ENCODE peak calls at places on chromosomes 12 and 14, in four cellular contexts. A, I, Y and C are unnamed samples.

GRCh38 chr12:12072064-12072760 is 1.5 kb downstream of the BCL2L14 start:
- DNase-seq in I (peak; percentile 36), A (no peak), Y (no peak), C (no peak)

GRCh38 chr14:24895243-24895583 is 154.7 kb downstream of the STXBP6 start:
- DNase-seq in I (no peak), Y (no peak), A (no peak), C (no peak)

GRCh38 chr14:65502676-65503124 is 90.2 kb downstream of the FUT8 start:
- DNase-seq in A (no peak), I (no peak), Y (no peak), C (peak; percentile 70)

GRCh38 chr12:118055144-118055557 is 5.8 kb downstream of the WSB2 start:
- DNase-seq in A (peak; percentile 42), I (no peak), Y (peak; percentile 30), C (no peak)

GRCh38 chr12:49304161-49304560 is 9.2 kb downstream of the PRPH start:
- DNase-seq in I (no peak), A (no peak), Y (no peak), C (peak; percentile 44)

GRCh38 chr12:115872919-115873357 is 404.6 kb downstream of the MED13L start:
- DNase-seq in I (peak; percentile 44), A (no peak), Y (no peak), C (no peak)

GRCh38 chr14:101945171-101945570 is 19.2 kb upstream of the DYNC1H1 start:
- DNase-seq in I (no peak), Y (no peak), A (no peak), C (no peak)

GRCh38 chr12:101172316-101172715 is 37.7 kb downstream of the SLC5A8 start:
- DNase-seq in Y (no peak), I (no peak), A (no peak), C (no peak)

GRCh38 chr12:19431407-19432308 is 7.6 kb upstream of the AEBP2 start:
- DNase-seq in Y (no peak), I (no peak), A (no peak), C (peak; percentile 71)

GRCh38 chr12:51307655-51308593 is 16.1 kb downstream of the BIN2 start:
- DNase-seq in I (no peak), Y (no peak), A (no peak), C (peak; percentile 77)

GRCh38 chr14:87013583-87013982 is 979.4 kb downstream of the GALC start:
- DNase-seq in A (no peak), I (no peak), Y (no peak), C (peak; percentile 2)

GRCh38 chr12:57104292-57104910 is 6.8 kb downstream of the STAT6 start:
- DNase-seq in Y (no peak), A (no peak), I (no peak), C (no peak)

GRCh38 chr12:23006413-23006812 is 381.4 kb downstream of the ETNK1 start:
- DNase-seq in A (no peak), I (no peak), Y (no peak), C (no peak)

GRCh38 chr12:71440393-71441349 is 1.1 kb downstream of the LGR5 start:
- DNase-seq in I (no peak), A (no peak), Y (no peak), C (no peak)

GRCh38 chr14:64137657-64138290 is 156.4 kb downstream of the ESR2 start:
- DNase-seq in A (no peak), I (no peak), Y (no peak), C (no peak)

GRCh38 chr12:74725154-74725553 is 187.5 kb downstream of the ATXN7L3B start:
- DNase-seq in I (no peak), A (no peak), Y (no peak), C (peak; percentile 44)

GRCh38 chr14:50299585-50299984 is 12.4 kb downstream of the L2HGDH start:
- DNase-seq in I (no peak), Y (no peak), A (no peak), C (no peak)

GRCh38 chr14:101876539-101876938 is 87.8 kb upstream of the DYNC1H1 start:
- DNase-seq in A (peak; percentile 50), I (no peak), Y (peak; percentile 79), C (no peak)

GRCh38 chr12:89208661-89209096 is 143.6 kb downstream of the DUSP6 start:
- DNase-seq in Y (no peak), A (no peak), I (no peak), C (no peak)

GRCh38 chr14:55610717-55611370 is 30.8 kb downstream of the KTN1 start:
- DNase-seq in A (no peak), Y (no peak), I (no peak), C (no peak)

GRCh38 chr12:11652351-11653040 is 3.0 kb downstream of the ETV6 start:
- DNase-seq in Y (peak; percentile 54), I (no peak), A (no peak), C (peak; percentile 45)

GRCh38 chr12:54472494-54473262 is 724 bp downstream of the GTSF1 start:
- DNase-seq in Y (no peak), A (no peak), I (no peak), C (no peak)

DNA sequence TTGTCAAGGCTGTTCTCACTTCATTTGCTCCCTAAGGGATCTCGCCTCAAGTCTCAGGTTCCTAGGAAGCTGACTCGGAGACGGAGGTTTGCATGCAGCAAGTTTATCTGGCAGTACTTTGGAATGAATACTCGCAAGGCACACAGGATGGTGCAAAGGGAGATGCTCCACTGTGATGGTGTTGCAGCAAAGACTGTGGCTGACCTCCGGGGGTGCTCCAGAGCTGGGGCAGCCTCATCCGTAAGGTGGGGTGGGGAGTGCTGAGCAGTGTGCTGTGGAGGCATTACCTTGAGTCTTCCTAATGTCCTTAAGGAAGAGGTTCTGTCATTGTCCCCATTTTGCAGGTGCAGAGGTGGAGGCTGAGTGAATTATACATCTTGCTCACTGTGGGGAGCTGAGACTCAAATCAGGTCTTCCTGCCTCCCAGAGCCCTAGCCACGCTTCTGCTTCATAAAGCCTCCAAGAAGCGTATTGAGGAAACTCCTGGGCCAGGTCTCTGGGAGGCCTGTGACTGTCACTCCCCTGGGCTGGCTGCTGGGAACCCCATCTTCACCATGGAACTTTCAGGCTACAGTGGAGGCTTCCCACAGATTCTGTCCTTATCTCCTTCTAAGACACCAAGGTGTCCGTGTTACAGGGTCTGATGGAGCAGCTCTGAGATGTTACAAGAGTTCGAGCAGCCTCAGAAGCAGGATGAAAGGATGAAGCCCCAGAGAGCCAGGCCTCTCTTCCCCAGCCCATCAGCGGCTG is 39.5 kb downstream of the GALNT16 start:
- DNase-seq in I (no peak), A (no peak), Y (no peak), C (no peak)
- TF ChIP-seq CTCF in I (no peak), A (no peak), Y (no peak), C (peak; percentile 62)

GRCh38 chr12:95520825-95521224 is 30.5 kb downstream of the USP44 start:
- DNase-seq in Y (no peak), A (no peak), I (no peak), C (no peak)

GRCh38 chr12:95516757-95517156 is 34.5 kb downstream of the USP44 start:
- DNase-seq in A (no peak), Y (no peak), I (no peak), C (no peak)

GRCh38 chr12:95515197-95515596 is 36.1 kb downstream of the USP44 start:
- DNase-seq in Y (no peak), A (no peak), I (no peak), C (no peak)

GRCh38 chr12:95522692-95523091 is 28.6 kb downstream of the USP44 start:
- DNase-seq in Y (no peak), A (no peak), I (no peak), C (no peak)

GRCh38 chr12:95518976-95519375 is 32.3 kb downstream of the USP44 start:
- DNase-seq in I (no peak), A (no peak), Y (no peak), C (no peak)
- TF ChIP-seq CTCF in I (no peak), A (no peak), Y (no peak), C (no peak)

DNA sequence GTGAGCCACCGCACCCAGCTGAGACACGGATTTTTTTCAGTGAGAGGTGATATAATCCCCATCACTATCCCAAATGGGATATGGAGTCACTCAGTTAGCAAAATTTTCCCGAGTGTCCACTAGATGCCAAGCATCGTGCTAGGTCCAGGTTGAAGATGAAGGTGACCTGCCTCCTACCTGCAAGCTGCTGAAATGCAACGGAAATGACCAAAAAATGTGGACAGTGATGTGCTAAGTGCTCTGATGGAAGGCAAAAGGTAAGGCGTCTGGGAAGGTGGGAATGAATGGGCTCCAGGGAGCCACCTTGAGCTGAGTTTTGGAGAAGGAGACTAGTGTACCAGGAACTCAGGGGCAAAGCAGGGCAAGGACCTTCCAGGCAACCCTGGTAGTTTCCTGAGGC is 64.6 kb downstream of the CALM1 start:
- DNase-seq in A (no peak), Y (no peak), I (no peak), C (no peak)
- TF ChIP-seq CTCF in A (no peak), Y (no peak), I (peak; percentile 7), C (no peak)

DNA sequence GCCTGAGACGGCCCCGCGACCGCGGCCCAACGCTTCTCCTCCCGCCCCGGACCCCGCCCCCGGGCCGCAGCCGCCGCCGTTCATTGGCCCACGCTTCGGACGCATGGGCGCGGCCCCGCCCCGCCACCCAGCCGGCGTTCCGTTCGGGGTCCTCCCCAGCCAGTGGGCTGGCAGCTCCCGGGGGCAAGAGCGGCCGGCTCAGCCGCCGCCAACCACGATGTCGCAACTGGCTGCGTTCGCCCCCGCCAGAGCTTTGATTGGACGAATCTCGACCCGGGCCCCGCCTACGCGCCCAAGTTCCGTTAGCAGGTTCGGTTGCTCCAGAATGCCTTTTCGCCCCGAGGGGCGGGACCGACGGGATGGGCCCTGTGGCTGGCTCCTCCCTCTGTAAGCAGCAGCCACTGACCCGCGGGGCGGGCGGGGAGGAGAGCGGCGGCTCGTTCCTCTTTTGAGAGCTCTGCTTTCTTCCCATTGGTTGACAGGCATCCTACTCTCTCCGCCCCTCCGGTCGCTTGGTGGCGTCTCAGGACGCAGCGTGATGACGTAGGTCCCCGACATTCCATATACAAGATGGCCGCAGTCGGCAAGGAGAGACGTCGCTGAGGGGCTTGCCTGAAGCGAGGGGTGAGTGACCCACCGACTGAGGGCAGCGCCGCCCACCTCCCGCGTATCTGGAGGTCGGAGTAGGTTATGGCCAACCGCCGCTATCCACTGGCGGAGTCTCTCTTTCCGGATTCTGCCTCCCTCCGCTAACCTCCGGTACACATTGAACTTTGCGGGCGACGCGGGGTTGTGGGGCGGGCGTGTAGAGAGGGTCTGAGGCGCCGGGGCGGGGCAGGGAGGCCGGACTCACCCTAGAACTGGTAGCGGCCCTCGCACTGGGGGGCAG is at the start of the genes CCNK and SETD3:
- DNase-seq in I (peak; percentile 100), Y (peak; percentile 100), A (peak; percentile 100), C (peak; percentile 100)
- TF ChIP-seq CTCF in I (no peak), Y (no peak), A (no peak), C (no peak)

DNA sequence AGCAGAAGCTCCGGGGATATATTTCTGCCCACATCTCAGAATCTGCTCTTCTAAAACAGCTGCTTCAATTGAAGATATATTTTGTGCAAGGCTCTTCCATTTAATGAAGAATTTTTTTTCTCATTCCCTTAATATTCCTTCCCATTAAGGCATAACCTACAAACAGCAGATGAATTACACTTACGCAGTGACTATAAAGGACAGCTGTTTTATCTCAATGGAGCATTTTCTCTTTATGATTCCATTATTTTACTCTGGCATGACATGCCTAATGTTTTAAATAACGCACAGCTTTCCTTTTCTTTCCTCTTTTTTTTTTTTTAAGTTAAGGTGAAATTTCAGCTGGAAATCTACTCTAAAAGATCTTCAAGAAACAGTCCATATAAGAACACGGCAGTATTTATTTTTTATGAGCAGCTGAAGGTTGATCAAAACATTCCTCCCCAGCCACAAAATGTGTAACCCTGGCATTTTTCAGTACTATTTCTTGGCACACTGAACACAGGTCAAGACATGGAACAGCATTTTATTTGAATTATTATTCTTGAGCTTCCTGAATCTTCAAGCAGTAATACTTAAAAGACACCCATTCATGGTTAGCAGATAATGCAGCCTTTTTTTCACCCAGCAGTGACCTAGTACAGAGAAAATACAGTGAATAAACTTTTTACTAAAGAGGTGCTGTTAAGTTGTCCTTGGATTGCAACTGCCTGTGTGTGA is 118.0 kb upstream of the FOXN3 start:
- DNase-seq in Y (no peak), I (no peak), A (no peak), C (peak; percentile 31)
- TF ChIP-seq CTCF in Y (no peak), I (no peak), A (no peak), C (no peak)